ENCODE peak calls at places on chromosomes 7 and 10, in five cellular contexts. C is A549, A is Panc1, U is right cardiac atrium, B is GM23338. H is an unnamed sample.
A peak's percentile ranks its signal among the peaks of the same experiment; 100 is the strongest.

GRCh38 chr10:119343001-119343601 is 135.7 kb downstream of the GRK5 start:
- DNase-seq in C (no peak), A (no peak), B (no peak), U (peak; percentile 82), H (no peak)

GRCh38 chr7:3067606-3068005 is 23.9 kb upstream of the CARD11 start:
- DNase-seq in A (no peak), B (no peak), U (no peak), C (no peak), H (no peak)

GRCh38 chr10:25117757-25118156 is 57.0 kb upstream of the GPR158 start:
- DNase-seq in U (no peak), C (no peak), B (no peak), A (no peak), H (no peak)

GRCh38 chr7:31811650-31812461 is 124.8 kb downstream of the PPP1R17 start:
- DNase-seq in U (no peak), A (no peak), C (no peak), B (no peak), H (peak; percentile 61)

GRCh38 chr7:103447073-103447960 is 1.3 kb upstream of the SLC26A5 start:
- DNase-seq in C (peak; percentile 65), B (peak; percentile 94), A (peak; percentile 46), U (no peak), H (peak; percentile 45)

GRCh38 chr7:95963446-95963990 is 191.2 kb downstream of the DYNC1I1 start:
- DNase-seq in A (no peak), U (no peak), B (no peak), C (no peak), H (no peak)

GRCh38 chr10:32189400-32190084 is 133.3 kb upstream of the KIF5B start:
- DNase-seq in B (peak; percentile 4), C (peak; percentile 70), U (no peak), A (no peak), H (peak; percentile 86)

GRCh38 chr7:1052031-1052818 is 7.9 kb downstream of the GPR146 start:
- DNase-seq in U (peak; percentile 88), C (no peak), B (no peak), A (no peak), H (no peak)

GRCh38 chr7:124777268-124777667 is 11.7 kb upstream of the GPR37 start:
- DNase-seq in A (no peak), U (no peak), B (no peak), C (no peak), H (no peak)

GRCh38 chr10:37865264-37865663 is 7.9 kb upstream of the ZNF248 start:
- DNase-seq in A (no peak), B (no peak), U (no peak), C (no peak), H (no peak)

GRCh38 chr10:104340692-104341091 is 2.4 kb upstream of the ITPRIP start:
- DNase-seq in C (no peak), B (peak; percentile 37), A (no peak), U (no peak), H (no peak)

GRCh38 chr10:94066411-94066810 is 72.7 kb downstream of the PLCE1 start:
- DNase-seq in C (peak; percentile 25), U (no peak), B (peak; percentile 77), A (no peak), H (no peak)

GRCh38 chr10:19247843-19248242 is 199.2 kb downstream of the MALRD1 start:
- DNase-seq in U (no peak), A (no peak), B (no peak), C (no peak), H (no peak)

GRCh38 chr7:111210996-111211395 is 120.1 kb downstream of the LRRN3 start:
- DNase-seq in U (no peak), A (no peak), C (no peak), B (no peak), H (no peak)

GRCh38 chr10:10773109-10773508 is 244.6 kb upstream of the CELF2 start:
- DNase-seq in B (no peak), A (no peak), U (no peak), C (no peak), H (no peak)

GRCh38 chr7:135980665-135981180 is 3.6 kb upstream of the MTPN start:
- DNase-seq in C (no peak), B (no peak), U (no peak), A (no peak), H (peak; percentile 57)

GRCh38 chr10:95229724-95230627 is 35.9 kb downstream of the ACSM6 start:
- DNase-seq in U (no peak), B (peak; percentile 89), A (peak; percentile 91), C (peak; percentile 91), H (no peak)

GRCh38 chr7:6436385-6436685 is 11.4 kb downstream of the DAGLB start:
- DNase-seq in U (no peak), B (no peak), C (no peak), A (no peak), H (no peak)

GRCh38 chr7:14988941-14989340 is 86.4 kb upstream of the DGKB start:
- DNase-seq in C (no peak), B (no peak), A (no peak), U (no peak), H (no peak)

GRCh38 chr7:138527746-138528223 is 67.7 kb downstream of the TRIM24 start:
- DNase-seq in A (peak; percentile 4), B (no peak), C (peak; percentile 54), U (no peak), H (no peak)

GRCh38 chr7:132249591-132249971 is 326.7 kb downstream of the PLXNA4 start:
- DNase-seq in A (no peak), U (no peak), C (peak; percentile 59), B (peak; percentile 79), H (peak; percentile 57)

GRCh38 chr7:39651262-39651661 is 27.9 kb downstream of the RALA start:
- DNase-seq in A (no peak), U (no peak), B (no peak), C (no peak), H (no peak)

GRCh38 chr7:32905175-32905662 is 13.7 kb upstream of the KBTBD2 start:
- DNase-seq in A (no peak), B (peak; percentile 98), U (peak; percentile 69), C (peak; percentile 42), H (peak; percentile 57)

GRCh38 chr10:6146921-6147320 is 55.8 kb upstream of the PFKFB3 start:
- DNase-seq in U (peak; percentile 33), B (no peak), A (no peak), C (no peak), H (no peak)
- H3K4me1 ChIP-seq in U (no peaks in the 10 kb centered on the region), B (peaks cover 22% of the 10 kb centered on the region), A (peaks cover 6% of the 10 kb centered on the region), C (peaks cover 13% of the 10 kb centered on the region), H (peaks cover 10% of the 10 kb centered on the region)

GRCh38 chr7:20828947-20829346 is 42.3 kb upstream of the SP8 start:
- DNase-seq in B (no peak), A (no peak), C (no peak), U (no peak), H (no peak)
- H3K4me3 ChIP-seq in B (no peak overlapping the region), A (no peak overlapping the region), C (no peak overlapping the region), U (no peak overlapping the region), H (no peak overlapping the region)

GRCh38 chr7:48627153-48627552 is 297.2 kb upstream of the CDC14C start:
- DNase-seq in C (no peak), U (no peak), A (no peak), B (no peak), H (no peak)
- H3K27ac ChIP-seq in C (no peak overlapping the region), U (no peak overlapping the region), A (no peak overlapping the region), B (no peak overlapping the region), H (no peak overlapping the region)

GRCh38 chr10:110016957-110017514 is 9.3 kb downstream of the ADD3 start:
- DNase-seq in C (no peak), A (no peak), U (no peak), B (no peak), H (no peak)

GRCh38 chr10:110017940-110018339 is 10.2 kb downstream of the ADD3 start:
- DNase-seq in A (no peak), U (no peak), B (no peak), C (no peak), H (no peak)

GRCh38 chr10:110022716-110023504 is 15.1 kb downstream of the ADD3 start:
- DNase-seq in U (no peak), A (no peak), C (no peak), B (no peak), H (no peak)

GRCh38 chr10:110023785-110024184 is 16.0 kb downstream of the ADD3 start:
- DNase-seq in A (no peak), U (no peak), C (no peak), B (no peak), H (no peak)

GRCh38 chr10:110020265-110020664 is 12.5 kb downstream of the ADD3 start:
- DNase-seq in U (no peak), A (no peak), B (no peak), C (no peak), H (no peak)
- H3K4me1 ChIP-seq in U (peaks cover 17% of the 10 kb centered on the region), A (peaks cover 8% of the 10 kb centered on the region), B (peaks cover 35% of the 10 kb centered on the region), C (no peaks in the 10 kb centered on the region), H (no peaks in the 10 kb centered on the region)

GRCh38 chr10:7529638-7530037 is 118.8 kb upstream of the SFMBT2 start:
- DNase-seq in C (peak; percentile 44), U (no peak), B (peak; percentile 67), A (no peak), H (no peak)

GRCh38 chr10:7523656-7524055 is 112.8 kb upstream of the SFMBT2 start:
- DNase-seq in B (no peak), A (no peak), U (no peak), C (peak; percentile 7), H (no peak)

GRCh38 chr10:7525314-7526016 is 114.6 kb upstream of the SFMBT2 start:
- DNase-seq in B (peak; percentile 87), C (peak; percentile 71), A (peak; percentile 62), U (no peak), H (peak; percentile 60)

GRCh38 chr10:7527468-7527867 is 116.6 kb upstream of the SFMBT2 start:
- DNase-seq in C (no peak), B (no peak), U (no peak), A (no peak), H (no peak)

GRCh38 chr10:7526017-7526400 is 115.2 kb upstream of the SFMBT2 start:
- DNase-seq in C (no peak), A (no peak), U (no peak), B (peak; percentile 30), H (no peak)
- H3K4me3 ChIP-seq in C (no peak overlapping the region), A (no peak overlapping the region), U (no peak overlapping the region), B (no peak overlapping the region), H (no peak overlapping the region)

GRCh38 chr7:151249732-151250072 is 1.2 kb upstream of the SMARCD3 start:
- DNase-seq in A (no peak), C (peak; percentile 60), B (peak; percentile 80), U (peak; percentile 89), H (no peak)
- H3K27ac ChIP-seq in A (peak overlapping the region; percentile 74), C (peak overlapping the region; percentile 82), B (no peak overlapping the region), U (peak overlapping the region; percentile 88), H (peak overlapping the region; percentile 80)

H was measured in small intestine.